ENCODE peak calls at places on chromosomes 7 and 10, in seven cellular contexts. A is GM23338, U is PC-9, B is keratinocyte, D is PC-3, W is H9, S is endothelial cell of umbilical vein. L is an unnamed sample.

GRCh38 chr7:110568932-110569331 is 522.0 kb upstream of the LRRN3 start:
- DNase-seq in W (no peak), U (no peak), A (no peak), B (no peak), S (no peak), D (no peak), L (no peak)

GRCh38 chr7:142873871-142874270 is 11.7 kb downstream of the TRPV6 start:
- DNase-seq in D (no peak), W (no peak), B (no peak), A (no peak), U (no peak), S (no peak), L (no peak)

GRCh38 chr10:51718804-51719291 is 19.5 kb upstream of the CSTF2T start:
- DNase-seq in S (no peak), W (peak; percentile 62), A (peak; percentile 67), D (peak; percentile 85), U (peak; percentile 52), B (no peak), L (peak; percentile 47)

GRCh38 chr10:5644930-5645329 is 21.5 kb downstream of the ASB13 start:
- DNase-seq in A (no peak), D (no peak), U (no peak), S (no peak), W (no peak), B (no peak), L (no peak)

GRCh38 chr7:38169862-38170261 is 8.2 kb upstream of the STARD3NL start:
- DNase-seq in B (no peak), U (peak; percentile 77), A (no peak), D (peak; percentile 81), S (peak; percentile 44), W (no peak), L (peak; percentile 98)

GRCh38 chr7:124791426-124791825 is 25.8 kb upstream of the GPR37 start:
- DNase-seq in A (no peak), D (peak; percentile 48), U (no peak), B (no peak), S (no peak), W (no peak), L (no peak)

GRCh38 chr10:85615556-85615955 is 751.0 kb downstream of the GRID1 start:
- DNase-seq in A (no peak), D (no peak), U (no peak), B (no peak), S (no peak), W (peak; percentile 5), L (no peak)

GRCh38 chr10:117926491-117926890 is 120.2 kb downstream of the RAB11FIP2 start:
- DNase-seq in W (no peak), A (no peak), S (no peak), U (no peak), B (no peak), D (no peak), L (no peak)

GRCh38 chr7:68684246-68684850 is 913.9 kb upstream of the AUTS2 start:
- DNase-seq in U (no peak), W (no peak), A (no peak), B (no peak), S (no peak), D (no peak), L (peak; percentile 81)

GRCh38 chr10:117610321-117610720 is 67.8 kb downstream of the EMX2 start:
- DNase-seq in A (peak; percentile 12), B (no peak), S (no peak), W (peak; percentile 36), D (no peak), U (no peak), L (no peak)

GRCh38 chr10:232878-233277 is 97.6 kb downstream of the ZMYND11 start:
- DNase-seq in U (no peak), A (no peak), B (no peak), W (no peak), S (no peak), D (no peak), L (no peak)

GRCh38 chr10:227014-227413 is 91.8 kb downstream of the ZMYND11 start:
- DNase-seq in D (no peak), U (no peak), S (no peak), A (no peak), B (no peak), W (no peak), L (peak; percentile 8)

GRCh38 chr10:228366-228765 is 93.1 kb downstream of the ZMYND11 start:
- DNase-seq in A (no peak), S (no peak), W (no peak), U (no peak), B (no peak), D (no peak), L (no peak)

GRCh38 chr10:232061-232460 is 96.8 kb downstream of the ZMYND11 start:
- DNase-seq in W (no peak), B (no peak), S (no peak), A (no peak), D (no peak), U (no peak), L (no peak)

GRCh38 chr10:230758-231157 is 95.5 kb downstream of the ZMYND11 start:
- DNase-seq in A (peak; percentile 61), W (no peak), U (no peak), S (peak; percentile 12), D (peak; percentile 27), B (no peak), L (no peak)
- H3K4me2 ChIP-seq in A (no peak overlapping the region), W (no peak overlapping the region), U (no peak overlapping the region), S (no peak overlapping the region), D (no peak overlapping the region), B (no peak overlapping the region), L (no peak overlapping the region)

DNA sequence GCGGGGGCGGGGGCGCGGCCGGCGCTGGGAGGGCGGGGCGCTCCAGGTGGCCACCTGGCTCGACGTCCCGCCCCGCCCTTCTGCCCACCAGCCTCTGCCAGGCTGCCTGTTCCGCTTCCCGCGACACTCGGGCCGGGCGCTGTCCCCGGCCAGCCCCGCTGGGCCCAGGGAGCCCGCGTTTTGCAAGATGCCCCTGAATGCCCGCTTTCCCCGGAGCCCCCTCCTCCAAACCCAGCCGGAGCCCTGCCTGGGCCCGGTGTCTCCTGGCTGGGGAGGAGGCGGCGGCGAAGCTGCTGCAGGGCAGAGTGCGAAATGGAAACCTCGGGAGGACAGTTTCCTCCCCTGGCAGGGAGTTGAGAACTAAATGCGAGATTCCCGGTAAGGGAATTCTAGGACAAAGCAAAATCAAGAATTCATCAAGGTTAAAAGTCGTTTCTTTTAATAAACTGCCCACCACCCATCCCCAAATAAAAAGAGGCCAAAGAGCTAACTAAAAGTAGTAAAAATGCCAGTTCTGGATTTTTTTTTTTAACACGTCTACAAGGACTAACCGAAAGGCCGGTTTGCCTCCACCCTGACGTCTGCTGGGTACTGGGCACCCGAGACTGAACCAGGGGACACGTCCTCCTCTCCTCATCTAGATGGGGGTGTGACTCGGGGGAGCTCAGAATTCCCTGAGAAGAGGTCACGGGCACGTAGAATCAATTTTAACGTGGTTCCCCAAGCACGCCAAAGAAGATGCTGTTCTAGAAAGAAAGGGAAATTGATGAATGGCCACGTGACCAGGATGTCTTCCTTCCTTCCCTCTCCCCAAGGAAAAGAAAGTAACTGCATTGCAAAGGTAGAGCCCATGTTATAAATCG is 200.4 kb upstream of the NFE2L3 start:
- DNase-seq in U (no peak), A (peak; percentile 44), S (no peak), D (no peak), W (peak; percentile 41), B (no peak), L (no peak)
- H3K4me2 ChIP-seq in U (peak overlapping the region; percentile 86), A (peak overlapping the region; percentile 84), S (peak overlapping the region; percentile 50), D (peak overlapping the region; percentile 95), W (peak overlapping the region; percentile 74), B (peak overlapping the region; percentile 95), L (peak overlapping the region; percentile 85)

GRCh38 chr10:30002438-30003266 is 56.7 kb downstream of the JCAD start:
- DNase-seq in B (peak; percentile 23), D (peak; percentile 81), U (peak; percentile 63), A (peak; percentile 89), W (peak; percentile 92), S (peak; percentile 85), L (peak; percentile 64)
- H3K4me2 ChIP-seq in B (no peak overlapping the region), D (peak overlapping the region; percentile 10), U (peak overlapping the region; percentile 35), A (no peak overlapping the region), W (no peak overlapping the region), S (no peak overlapping the region), L (no peak overlapping the region)

GRCh38 chr7:65269150-65269856 is 104.4 kb upstream of the ZNF92 start:
- DNase-seq in A (peak; percentile 99), U (no peak), D (no peak), W (peak; percentile 96), S (peak; percentile 76), B (no peak), L (peak; percentile 78)

GRCh38 chr7:65265959-65266519 is 107.6 kb upstream of the ZNF92 start:
- DNase-seq in D (no peak), B (no peak), A (no peak), U (no peak), S (no peak), W (no peak), L (no peak)

GRCh38 chr7:65264258-65264657 is 109.4 kb upstream of the ZNF92 start:
- DNase-seq in W (no peak), D (no peak), A (no peak), S (no peak), B (no peak), U (no peak), L (no peak)

GRCh38 chr7:65268782-65269149 is 104.9 kb upstream of the ZNF92 start:
- DNase-seq in S (no peak), B (no peak), A (no peak), W (no peak), D (no peak), U (no peak), L (no peak)
- H3K4me2 ChIP-seq in S (peak overlapping the region; percentile 62), B (no peak overlapping the region), A (peak overlapping the region; percentile 68), W (peak overlapping the region; percentile 94), D (no peak overlapping the region), U (no peak overlapping the region), L (peak overlapping the region; percentile 94)

GRCh38 chr7:129421717-129422250 is 12.4 kb upstream of the STRIP2 start:
- DNase-seq in W (no peak), A (no peak), D (no peak), U (no peak), S (no peak), B (no peak), L (no peak)

GRCh38 chr7:129422727-129423126 is 11.5 kb upstream of the STRIP2 start:
- DNase-seq in W (no peak), A (no peak), U (no peak), S (no peak), B (no peak), D (no peak), L (no peak)

GRCh38 chr7:129427646-129428045 is 6.6 kb upstream of the STRIP2 start:
- DNase-seq in D (no peak), W (no peak), S (no peak), U (no peak), A (no peak), B (no peak), L (no peak)

GRCh38 chr7:129423700-129424410 is 10.4 kb upstream of the STRIP2 start:
- DNase-seq in S (peak; percentile 38), D (peak; percentile 53), A (no peak), B (no peak), U (peak; percentile 81), W (no peak), L (peak; percentile 10)

GRCh38 chr7:129426482-129426881 is 7.8 kb upstream of the STRIP2 start:
- DNase-seq in A (no peak), W (no peak), D (no peak), B (no peak), U (no peak), S (no peak), L (no peak)
- H3K4me2 ChIP-seq in A (no peak overlapping the region), W (no peak overlapping the region), D (no peak overlapping the region), B (no peak overlapping the region), U (no peak overlapping the region), S (no peak overlapping the region), L (no peak overlapping the region)

DNA sequence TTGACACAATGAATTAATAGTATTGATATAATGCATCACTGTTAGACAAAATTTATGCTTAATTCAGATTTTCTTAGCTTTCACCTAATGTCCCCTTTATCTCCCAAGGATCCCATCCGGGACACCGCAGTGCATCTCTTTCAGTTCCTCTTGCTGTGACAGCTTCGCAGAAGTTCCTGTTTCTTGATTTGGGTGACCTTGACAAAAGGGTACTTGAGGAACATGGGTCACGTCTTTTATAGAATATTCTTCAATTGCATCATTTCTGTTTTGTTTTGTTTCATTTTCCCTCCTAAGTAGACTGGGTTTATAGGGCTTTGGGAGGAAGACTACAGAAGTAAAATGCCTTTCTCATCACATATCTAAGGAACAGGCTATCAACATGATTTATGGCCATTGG is 453.2 kb downstream of the DPP6 start:
- DNase-seq in U (no peak), S (no peak), B (no peak), D (no peak), A (no peak), W (no peak), L (no peak)
- H3K4me2 ChIP-seq in U (no peak overlapping the region), S (no peak overlapping the region), B (no peak overlapping the region), D (no peak overlapping the region), A (no peak overlapping the region), W (no peak overlapping the region), L (no peak overlapping the region)